ENCODE peak calls at places on chromosomes 12 and 14, in four cellular contexts. One of them, this sample, is unnamed.

GRCh38 chr12:11228268-11228879 is 41.1 kb downstream of the PRB3 start:
- DNase-seq in esophagus squamous epithelium: no peak
- DNase-seq in left lung: no peak
- DNase-seq in lung: peak; percentile 29
- DNase-seq in this sample: no peak

GRCh38 chr12:78248321-78248720 is 417.6 kb downstream of the NAV3 start:
- DNase-seq in lung: no peak
- DNase-seq in esophagus squamous epithelium: no peak
- DNase-seq in left lung: no peak
- DNase-seq in this sample: no peak

GRCh38 chr12:66240106-66240820 is 51.2 kb downstream of the IRAK3 start:
- DNase-seq in esophagus squamous epithelium: no peak
- DNase-seq in left lung: no peak
- DNase-seq in lung: no peak
- DNase-seq in this sample: no peak

GRCh38 chr12:48933664-48934311 is 8.5 kb upstream of the FKBP11 start:
- DNase-seq in esophagus squamous epithelium: no peak
- DNase-seq in lung: no peak
- DNase-seq in left lung: no peak
- DNase-seq in this sample: no peak

GRCh38 chr12:118589162-118589561 is 212.8 kb downstream of the SUDS3 start:
- DNase-seq in left lung: no peak
- DNase-seq in esophagus squamous epithelium: no peak
- DNase-seq in lung: no peak
- DNase-seq in this sample: no peak

GRCh38 chr12:45379261-45379660 is 163.4 kb downstream of the ANO6 start:
- DNase-seq in esophagus squamous epithelium: no peak
- DNase-seq in left lung: no peak
- DNase-seq in lung: no peak
- DNase-seq in this sample: no peak

GRCh38 chr14:31829256-31829923 is 247.7 kb upstream of the ARHGAP5 start:
- DNase-seq in left lung: no peak
- DNase-seq in lung: no peak
- DNase-seq in esophagus squamous epithelium: no peak
- DNase-seq in this sample: no peak

GRCh38 chr12:71950404-71950803 is 11.8 kb downstream of the TPH2 start:
- DNase-seq in left lung: no peak
- DNase-seq in esophagus squamous epithelium: no peak
- DNase-seq in lung: no peak
- DNase-seq in this sample: no peak

GRCh38 chr12:118120579-118121363 is 15.2 kb upstream of the PEBP1 start:
- DNase-seq in esophagus squamous epithelium: peak; percentile 2
- DNase-seq in left lung: peak; percentile 82
- DNase-seq in lung: peak; percentile 74
- DNase-seq in this sample: peak; percentile 82

GRCh38 chr12:121957831-121958515 is 39.6 kb downstream of the CFAP251 start:
- DNase-seq in lung: no peak
- DNase-seq in left lung: no peak
- DNase-seq in esophagus squamous epithelium: no peak
- DNase-seq in this sample: no peak

GRCh38 chr12:124795081-124795948 is 68.3 kb downstream of the SCARB1 start:
- DNase-seq in left lung: peak; percentile 10
- DNase-seq in lung: no peak
- DNase-seq in esophagus squamous epithelium: no peak
- DNase-seq in this sample: no peak

GRCh38 chr12:118850244-118850825 is 131.0 kb upstream of the SRRM4 start:
- DNase-seq in left lung: peak; percentile 49
- DNase-seq in lung: no peak
- DNase-seq in esophagus squamous epithelium: no peak
- DNase-seq in this sample: no peak

GRCh38 chr12:104578453-104578852 is 121.7 kb downstream of the CHST11 start:
- DNase-seq in lung: no peak
- DNase-seq in esophagus squamous epithelium: no peak
- DNase-seq in left lung: no peak
- DNase-seq in this sample: no peak

GRCh38 chr14:72736348-72736747 is 157.6 kb downstream of the DPF3 start:
- DNase-seq in left lung: no peak
- DNase-seq in lung: no peak
- DNase-seq in esophagus squamous epithelium: no peak
- DNase-seq in this sample: no peak

GRCh38 chr12:79121486-79121885 is 256.9 kb downstream of the SYT1 start:
- DNase-seq in lung: no peak
- DNase-seq in left lung: no peak
- DNase-seq in esophagus squamous epithelium: no peak
- DNase-seq in this sample: no peak

GRCh38 chr12:63845726-63846125 is 1.2 kb downstream of the SRGAP1 start:
- DNase-seq in esophagus squamous epithelium: no peak
- DNase-seq in left lung: no peak
- DNase-seq in lung: no peak
- DNase-seq in this sample: no peak

GRCh38 chr14:24196071-24197061 is 1.1 kb upstream of the TM9SF1 start:
- DNase-seq in lung: no peak
- DNase-seq in esophagus squamous epithelium: no peak
- DNase-seq in left lung: no peak
- DNase-seq in this sample: no peak

GRCh38 chr12:49389092-49389703 is 21.9 kb downstream of the SPATS2 start:
- DNase-seq in esophagus squamous epithelium: no peak
- DNase-seq in left lung: peak; percentile 81
- DNase-seq in lung: peak; percentile 32
- DNase-seq in this sample: no peak

GRCh38 chr12:49985981-49986380 is 13.2 kb downstream of the AQP6 start:
- DNase-seq in left lung: no peak
- DNase-seq in esophagus squamous epithelium: no peak
- DNase-seq in lung: no peak
- DNase-seq in this sample: no peak

GRCh38 chr14:105492966-105493871 is 2.2 kb downstream of the TEDC1 start:
- DNase-seq in left lung: peak; percentile 76
- DNase-seq in lung: no peak
- DNase-seq in esophagus squamous epithelium: no peak
- DNase-seq in this sample: no peak

GRCh38 chr14:50794063-50794645 is 36.8 kb downstream of the NIN start:
- DNase-seq in esophagus squamous epithelium: no peak
- DNase-seq in lung: no peak
- DNase-seq in left lung: no peak
- DNase-seq in this sample: no peak

GRCh38 chr14:100424504-100425453 is 101.6 kb downstream of the SLC25A47 start:
- DNase-seq in esophagus squamous epithelium: no peak
- DNase-seq in left lung: no peak
- DNase-seq in lung: no peak
- DNase-seq in this sample: no peak

GRCh38 chr12:8890313-8891084 is 23.8 kb upstream of the PHC1 start:
- DNase-seq in left lung: no peak
- DNase-seq in lung: peak; percentile 47
- DNase-seq in esophagus squamous epithelium: no peak
- DNase-seq in this sample: no peak

GRCh38 chr12:6425588-6426531 is 18.9 kb upstream of the CD27 start:
- DNase-seq in esophagus squamous epithelium: no peak
- DNase-seq in lung: no peak
- DNase-seq in left lung: no peak
- DNase-seq in this sample: no peak
- H3K4me3 ChIP-seq in esophagus squamous epithelium: no peak overlapping the region
- H3K4me3 ChIP-seq in lung: no peak overlapping the region
- H3K4me3 ChIP-seq in left lung: no peak overlapping the region
- H3K4me3 ChIP-seq in this sample: no peak overlapping the region

DNA sequence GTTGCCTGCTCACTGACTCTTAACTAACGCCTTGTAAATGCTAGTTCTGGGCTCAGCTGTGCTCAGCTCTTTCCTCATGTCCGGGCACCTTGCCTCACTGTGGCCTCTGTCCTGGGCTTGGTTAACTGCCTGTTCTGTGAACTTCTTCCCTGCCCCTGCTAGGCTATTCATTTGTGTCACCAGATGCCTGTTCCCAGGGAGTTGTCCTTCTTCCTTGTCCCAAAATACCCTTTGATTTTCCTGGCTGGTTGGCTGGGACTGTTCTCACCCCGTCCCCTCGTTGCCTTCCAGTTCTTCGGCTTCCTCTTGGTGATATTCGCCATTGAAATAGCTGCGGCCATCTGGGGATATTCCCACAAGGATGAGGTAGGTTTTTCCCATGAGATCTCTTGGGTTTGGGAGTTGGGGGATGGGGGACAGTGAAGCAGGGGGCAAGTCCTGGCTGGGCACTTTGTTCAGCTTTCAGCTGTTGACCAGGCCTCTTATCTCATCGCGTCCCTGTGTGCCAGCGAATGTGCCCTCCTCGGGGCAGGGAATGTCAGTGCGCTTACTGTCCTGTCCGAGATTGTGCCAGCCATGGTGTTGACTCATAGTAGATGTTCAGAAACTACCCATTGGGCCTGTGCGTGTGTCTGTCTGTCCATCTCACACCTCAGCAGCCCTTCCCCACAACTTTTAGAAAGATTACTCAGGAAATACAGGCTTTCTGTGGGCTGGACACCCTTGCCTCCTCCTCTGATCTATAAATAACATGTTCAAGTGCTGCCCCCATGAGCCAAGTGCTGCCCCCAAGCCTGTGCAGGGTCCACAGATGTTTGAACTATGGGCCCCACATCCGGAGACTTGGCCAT is 33.1 kb downstream of the CD9 start:
- DNase-seq in lung: no peak
- DNase-seq in left lung: no peak
- DNase-seq in esophagus squamous epithelium: no peak
- DNase-seq in this sample: no peak
- TF ChIP-seq CTCF in lung: no peak
- TF ChIP-seq CTCF in left lung: no peak
- TF ChIP-seq CTCF in esophagus squamous epithelium: no peak
- TF ChIP-seq CTCF in this sample: no peak

GRCh38 chr12:132218915-132219314 is 74.7 kb downstream of the NOC4L start:
- DNase-seq in lung: no peak
- DNase-seq in left lung: peak; percentile 47
- DNase-seq in esophagus squamous epithelium: no peak
- DNase-seq in this sample: no peak
- H3K27me3 ChIP-seq in lung: no peaks in the 10 kb centered on the region
- H3K27me3 ChIP-seq in left lung: no peaks in the 10 kb centered on the region
- H3K27me3 ChIP-seq in esophagus squamous epithelium: peaks cover 85% of the 10 kb centered on the region
- H3K27me3 ChIP-seq in this sample: no peaks in the 10 kb centered on the region

GRCh38 chr12:109777544-109777943 is 55.7 kb downstream of the TRPV4 start:
- DNase-seq in lung: no peak
- DNase-seq in left lung: no peak
- DNase-seq in esophagus squamous epithelium: no peak
- DNase-seq in this sample: no peak
- H3K4me3 ChIP-seq in lung: no peak overlapping the region
- H3K4me3 ChIP-seq in left lung: no peak overlapping the region
- H3K4me3 ChIP-seq in esophagus squamous epithelium: no peak overlapping the region
- H3K4me3 ChIP-seq in this sample: no peak overlapping the region

This sample was measured in right atrium auricular region.